ENCODE peak calls at places on chromosomes 5 and 9, in seven cellular contexts. R is GM12892, J is SK-N-SH, W is HepG2, U is H1, I is GM12878, L is K562. D is an unnamed sample.

GRCh38 chr9:125203259-125203658 is 2.9 kb downstream of the RABEPK start:
- DNase-seq in R (no peak), J (no peak), U (no peak), L (no peak), I (no peak), W (peak), D (no peak)

GRCh38 chr5:139844472-139845145 is 49.0 kb downstream of the PSD2 start:
- DNase-seq in R (peak), U (peak), W (peak), J (peak), L (peak), I (peak), D (peak)

GRCh38 chr9:88949425-88949824 is 41.8 kb upstream of the S1PR3 start:
- DNase-seq in I (no peak), L (peak), R (no peak), J (no peak), U (no peak), W (no peak), D (no peak)

GRCh38 chr5:24788829-24789509 is 144.2 kb upstream of the CDH10 start:
- DNase-seq in R (no peak), L (no peak), J (no peak), W (no peak), U (no peak), I (no peak), D (no peak)

GRCh38 chr5:173795601-173796000 is 92.5 kb upstream of the CPEB4 start:
- DNase-seq in W (no peak), L (no peak), U (no peak), R (no peak), I (no peak), J (no peak), D (no peak)

GRCh38 chr5:128669803-128670202 is 131.8 kb upstream of the FBN2 start:
- DNase-seq in W (no peak), U (no peak), R (no peak), J (no peak), L (no peak), I (no peak), D (no peak)

GRCh38 chr5:8458038-8458383 is 589.1 kb downstream of the MTRR start:
- DNase-seq in J (no peak), L (peak), R (peak), I (no peak), U (no peak), W (no peak), D (no peak)

GRCh38 chr9:112125961-112126388 is 49.1 kb downstream of the SUSD1 start:
- DNase-seq in J (no peak), L (no peak), I (no peak), R (no peak), W (peak), U (no peak), D (no peak)

GRCh38 chr9:83649080-83649479 is 26.1 kb downstream of the IDNK start:
- DNase-seq in W (peak), L (peak), R (peak), J (peak), U (peak), I (no peak), D (peak)

GRCh38 chr5:87588316-87588715 is 175.6 kb upstream of the CCNH start:
- DNase-seq in U (no peak), W (no peak), I (no peak), R (no peak), J (no peak), L (no peak), D (no peak)

GRCh38 chr9:131203438-131204219 is 72.7 kb downstream of the FAM78A start:
- DNase-seq in L (peak), I (no peak), J (no peak), U (no peak), R (no peak), W (peak), D (no peak)

GRCh38 chr5:100855940-100856339 is 47.1 kb downstream of the ST8SIA4 start:
- DNase-seq in L (no peak), W (no peak), R (no peak), J (no peak), U (no peak), I (no peak), D (no peak)

GRCh38 chr5:2187687-2188086 is 305.0 kb upstream of the IRX4 start:
- DNase-seq in J (no peak), W (no peak), U (peak), R (no peak), L (no peak), I (no peak), D (no peak)

GRCh38 chr5:1950708-1951103 is 68.0 kb upstream of the IRX4 start:
- DNase-seq in R (no peak), L (no peak), U (no peak), W (no peak), J (no peak), I (no peak), D (no peak)

GRCh38 chr5:32692066-32692746 is 18.9 kb upstream of the NPR3 start:
- DNase-seq in W (no peak), R (no peak), L (no peak), U (no peak), I (no peak), J (no peak), D (no peak)

GRCh38 chr5:1555808-1556681 is 32.3 kb upstream of the LPCAT1 start:
- DNase-seq in R (no peak), U (peak), L (no peak), W (no peak), J (no peak), I (no peak), D (no peak)

GRCh38 chr9:128159073-128159783 is 837 bp upstream of the BBLN start:
- DNase-seq in W (peak), R (no peak), L (peak), J (no peak), U (no peak), I (peak), D (no peak)

GRCh38 chr5:77852514-77853352 is 76.6 kb upstream of the TBCA start:
- DNase-seq in R (peak), U (peak), L (no peak), W (no peak), J (peak), I (peak), D (peak)

GRCh38 chr5:177966839-177967167 is 29.2 kb downstream of the PROP1 start:
- DNase-seq in I (no peak), R (no peak), L (no peak), J (no peak), W (no peak), U (no peak), D (no peak)

GRCh38 chr5:172596638-172597231 is 44.3 kb upstream of the NEURL1B start:
- DNase-seq in W (no peak), J (no peak), I (no peak), U (no peak), L (no peak), R (no peak), D (no peak)

GRCh38 chr5:14246350-14247053 is 103.4 kb downstream of the TRIO start:
- DNase-seq in I (no peak), J (no peak), R (no peak), U (no peak), W (no peak), L (no peak), D (no peak)

GRCh38 chr9:92614123-92614510 is 55.8 kb downstream of the IPPK start:
- DNase-seq in R (no peak), W (no peak), U (no peak), I (no peak), J (no peak), L (no peak), D (no peak)

GRCh38 chr9:105901514-105902109 is 207.3 kb downstream of the TMEM38B start:
- DNase-seq in U (peak), I (no peak), J (peak), L (peak), R (peak), W (peak), D (peak)

GRCh38 chr5:61274561-61274960 is 57.5 kb upstream of the ZSWIM6 start:
- DNase-seq in J (no peak), R (no peak), I (no peak), U (no peak), W (no peak), L (no peak), D (no peak)

GRCh38 chr5:142322747-142323479 is 1.9 kb downstream of the SPRY4 start:
- DNase-seq in L (peak), R (no peak), J (no peak), W (no peak), I (no peak), U (no peak), D (no peak)

GRCh38 chr5:73727470-73727869 is 101.5 kb downstream of the ARHGEF28 start:
- DNase-seq in I (no peak), U (no peak), L (no peak), J (no peak), R (no peak), W (no peak), D (no peak)

GRCh38 chr9:34650816-34651215 is 1.2 kb upstream of the IL11RA start:
- DNase-seq in I (no peak), J (peak), L (no peak), R (no peak), W (no peak), U (no peak), D (no peak)

GRCh38 chr9:96856363-96857286 is 2.3 kb upstream of the ZNF782 start:
- DNase-seq in R (no peak), W (peak), U (peak), L (peak), J (peak), I (peak), D (no peak)

GRCh38 chr5:124806026-124806856 is 59.8 kb upstream of the ZNF608 start:
- DNase-seq in J (peak), R (no peak), W (peak), U (peak), L (peak), I (no peak), D (no peak)

GRCh38 chr5:139745121-139745799 is 50.3 kb upstream of the PSD2 start:
- DNase-seq in W (no peak), J (no peak), R (no peak), U (peak), L (peak), I (no peak), D (no peak)

GRCh38 chr9:16241231-16241630 is 629.2 kb downstream of the BNC2 start:
- DNase-seq in U (no peak), I (no peak), J (no peak), L (no peak), W (no peak), R (no peak), D (no peak)

GRCh38 chr5:96901384-96901783 is 25.1 kb downstream of the ERAP2 start:
- DNase-seq in I (no peak), J (no peak), W (peak), R (no peak), L (peak), U (no peak), D (no peak)

GRCh38 chr9:110189001-110189400 is 19.0 kb downstream of the C9orf152 start:
- DNase-seq in I (no peak), J (no peak), R (no peak), L (no peak), W (peak), U (no peak), D (no peak)

GRCh38 chr9:9100070-9100469 is 1300.5 kb upstream of the DMAC1 start:
- DNase-seq in L (no peak), R (no peak), I (no peak), J (no peak), W (no peak), U (no peak), D (no peak)

GRCh38 chr9:72839140-72839539 is 113.7 kb downstream of the ALDH1A1 start:
- DNase-seq in U (no peak), J (no peak), L (no peak), W (no peak), I (no peak), R (no peak), D (no peak)

GRCh38 chr5:91595436-91595835 is 212.3 kb upstream of the ARRDC3 start:
- DNase-seq in W (no peak), J (no peak), U (no peak), L (no peak), R (no peak), I (no peak), D (no peak)

GRCh38 chr5:55350754-55351153 is 43.0 kb downstream of the MTREX start:
- DNase-seq in I (no peak), W (no peak), U (no peak), L (no peak), R (no peak), J (no peak), D (no peak)

GRCh38 chr9:132087438-132088030 is 7.9 kb upstream of the MED27 start:
- DNase-seq in I (no peak), R (no peak), J (no peak), W (no peak), U (no peak), L (no peak), D (no peak)

GRCh38 chr5:74316064-74316586 is 324.4 kb downstream of the ENC1 start:
- DNase-seq in W (peak), U (no peak), L (no peak), R (no peak), I (peak), J (peak), D (no peak)

GRCh38 chr5:65108786-65109743 is 340.3 kb downstream of the CWC27 start:
- DNase-seq in W (no peak), L (no peak), U (no peak), R (no peak), J (no peak), I (no peak), D (no peak)

GRCh38 chr5:34530637-34531036 is 125.5 kb upstream of the RAI14 start:
- DNase-seq in R (no peak), U (no peak), W (no peak), L (peak), J (no peak), I (no peak), D (no peak)

GRCh38 chr5:34533582-34534236 is 122.4 kb upstream of the RAI14 start:
- DNase-seq in W (no peak), L (no peak), U (no peak), I (no peak), J (no peak), R (no peak), D (no peak)

GRCh38 chr5:34531736-34532135 is 124.4 kb upstream of the RAI14 start:
- DNase-seq in J (no peak), R (no peak), I (no peak), W (no peak), L (no peak), U (no peak), D (no peak)

GRCh38 chr5:34526682-34527305 is 129.3 kb upstream of the RAI14 start:
- DNase-seq in W (no peak), U (no peak), I (no peak), J (no peak), R (no peak), L (peak), D (no peak)

GRCh38 chr5:34529581-34530331 is 126.4 kb upstream of the RAI14 start:
- DNase-seq in I (no peak), U (no peak), L (no peak), R (no peak), W (no peak), J (no peak), D (no peak)
- TF ChIP-seq TAF1 in I (no peak), U (no peak), L (no peak), R (no peak), W (no peak), J (no peak), D (no peak)

GRCh38 chr5:176389114-176389768 is 690 bp downstream of the HIGD2A start:
- DNase-seq in L (no peak), I (no peak), R (peak), U (no peak), W (no peak), J (peak), D (peak)
- TF ChIP-seq POLR2AphosphoS5 in L (peak), I (peak), R (peak), U (peak), W (peak), J (peak), D (peak)

DNA sequence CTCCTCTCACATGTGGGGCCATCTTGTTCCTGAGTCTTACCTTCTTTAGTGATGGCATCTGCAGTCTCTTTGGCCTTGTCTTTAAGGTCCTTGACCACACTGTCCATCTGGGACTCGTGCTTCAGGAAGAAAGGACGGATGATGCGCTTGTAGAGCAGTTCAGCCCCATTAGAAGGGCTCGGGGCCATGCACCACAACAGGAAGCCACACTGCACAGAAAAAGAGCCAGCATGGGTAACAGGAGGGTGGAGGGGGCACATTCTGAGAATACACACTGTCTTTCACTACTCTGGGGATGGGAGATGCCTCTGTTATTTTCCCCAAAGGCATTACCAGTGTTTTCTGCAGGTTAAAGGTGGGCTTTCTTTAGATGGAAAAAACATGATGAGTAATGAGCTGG is 25.9 kb downstream of the SRP19 start:
- DNase-seq in R (no peak), W (no peak), J (no peak), U (no peak), L (no peak), I (no peak), D (no peak)
- TF ChIP-seq TAF1 in R (no peak), W (no peak), J (no peak), U (no peak), L (no peak), I (no peak), D (no peak)

GRCh38 chr9:78788101-78788500 is 491.2 kb downstream of the PSAT1 start:
- DNase-seq in U (no peak), R (no peak), J (no peak), L (no peak), I (no peak), W (no peak), D (no peak)
- TF ChIP-seq POLR2AphosphoS5 in U (no peak), R (no peak), J (no peak), L (no peak), I (no peak), W (no peak), D (no peak)

GRCh38 chr5:80756292-80756691 is 101.5 kb upstream of the DHFR start:
- DNase-seq in W (no peak), I (no peak), R (no peak), U (no peak), L (no peak), J (no peak), D (no peak)

GRCh38 chr5:80757290-80757689 is 102.5 kb upstream of the DHFR start:
- DNase-seq in L (no peak), R (no peak), I (no peak), U (no peak), J (no peak), W (no peak), D (no peak)

GRCh38 chr5:80753712-80754111 is 98.9 kb upstream of the DHFR start:
- DNase-seq in R (no peak), I (no peak), U (no peak), L (no peak), W (no peak), J (no peak), D (no peak)

GRCh38 chr5:80754900-80755299 is 100.1 kb upstream of the DHFR start:
- DNase-seq in R (no peak), U (no peak), L (no peak), I (peak), J (no peak), W (no peak), D (no peak)

GRCh38 chr5:80755634-80756033 is 100.9 kb upstream of the DHFR start:
- DNase-seq in L (peak), U (no peak), I (peak), J (no peak), W (no peak), R (no peak), D (peak)
- TF ChIP-seq TAF1 in L (no peak), U (no peak), I (no peak), J (no peak), W (no peak), R (no peak), D (no peak)

DNA sequence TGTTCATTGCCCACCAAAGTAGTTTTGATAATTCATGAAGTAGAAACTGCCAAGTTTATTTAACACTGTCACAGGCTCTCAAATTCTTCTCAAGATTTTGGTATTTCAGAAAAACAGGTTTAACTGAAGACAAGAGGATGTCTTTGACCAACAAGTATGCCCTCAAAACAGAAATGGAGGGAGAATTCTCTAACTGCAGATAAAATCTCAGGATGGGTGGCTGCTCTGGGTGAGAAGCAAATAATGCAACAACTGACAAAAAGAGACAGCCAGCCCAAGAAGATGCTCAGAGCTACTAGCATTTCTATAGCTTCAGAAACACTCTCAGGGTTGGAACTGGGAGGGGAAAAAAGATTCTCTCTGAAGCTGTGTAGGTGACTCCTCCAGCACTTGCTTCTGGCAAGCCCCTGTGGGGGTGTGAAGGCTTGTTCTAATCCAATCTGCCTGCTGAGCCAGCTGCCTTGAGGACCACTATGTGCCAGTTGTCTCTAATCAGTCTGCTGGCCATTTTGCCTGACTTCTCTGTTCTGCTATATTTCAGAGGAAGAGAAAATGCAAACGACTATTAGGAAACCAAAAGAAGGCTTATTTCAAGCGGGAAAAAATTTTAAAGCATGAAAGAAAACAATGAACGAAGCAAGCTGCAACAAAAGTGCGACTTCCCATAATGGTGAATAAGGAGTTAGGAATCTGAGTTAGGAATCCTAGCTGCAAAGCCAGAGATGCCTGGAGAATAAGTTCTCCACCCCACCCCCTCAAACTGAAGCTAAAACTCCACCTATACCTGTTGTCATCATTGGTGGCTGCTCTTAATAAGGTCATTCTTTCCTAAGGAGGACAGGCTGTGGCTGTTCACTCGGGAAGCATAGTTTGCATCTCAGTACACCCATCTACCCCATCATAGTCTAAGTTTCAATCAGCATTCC is 147.5 kb downstream of the GNAQ start:
- DNase-seq in W (no peak), R (no peak), L (no peak), U (no peak), I (no peak), J (no peak), D (no peak)
- TF ChIP-seq POLR2AphosphoS5 in W (no peak), R (no peak), L (no peak), U (no peak), I (no peak), J (no peak), D (no peak)

GRCh38 chr9:77084094-77084493 is 64.6 kb downstream of the FOXB2 start:
- DNase-seq in W (no peak), U (no peak), I (no peak), J (no peak), L (no peak), R (no peak), D (no peak)

GRCh38 chr9:77087506-77087905 is 68.1 kb downstream of the FOXB2 start:
- DNase-seq in I (no peak), R (no peak), W (no peak), J (no peak), L (no peak), U (no peak), D (no peak)

GRCh38 chr9:77085416-77085815 is 66.0 kb downstream of the FOXB2 start:
- DNase-seq in W (no peak), L (no peak), I (no peak), J (no peak), U (no peak), R (no peak), D (no peak)
- TF ChIP-seq TAF1 in W (no peak), L (no peak), I (no peak), J (no peak), U (no peak), R (no peak), D (no peak)

D was measured in GM12891.